ENCODE peak calls at places on chromosomes 12 and 14, in four cellular contexts. A is stomach; O is stimulated activated CD4-positive, alpha-beta T cell treated with anti-CD3 and anti-CD28 coated beads, Interleukin-4, amount 100 ng/mL, for 4 hours; F is activated CD8-positive, alpha-beta T cell treated with anti-CD3 and anti-CD28 coated beads, Interleukin-2, amount 10 ng/mL, durations not matched to agents 7 days and 5 days. Z is an unnamed sample.

GRCh38 chr12:79690156-79690605 is 583 bp downstream of the PAWR start:
- DNase-seq in A (peak; percentile 41), O (no peak), F (no peak), Z (no peak)

GRCh38 chr14:77707355-77707723 is 484 bp downstream of the ALKBH1 start:
- DNase-seq in A (no peak), O (no peak), F (peak; percentile 38), Z (no peak)

GRCh38 chr14:54568821-54569591 is 2.1 kb downstream of the SAMD4A start:
- DNase-seq in A (no peak), O (no peak), F (no peak), Z (no peak)

GRCh38 chr14:50999726-51000125 is 55.4 kb upstream of the PYGL start:
- DNase-seq in A (no peak), O (no peak), F (no peak), Z (no peak)

GRCh38 chr12:4034926-4035325 is 161.7 kb upstream of the PARP11 start:
- DNase-seq in A (no peak), O (no peak), F (no peak), Z (no peak)

GRCh38 chr12:49274396-49275069 is 9.7 kb downstream of the TUBA1C start:
- DNase-seq in A (no peak), O (no peak), F (no peak), Z (no peak)

GRCh38 chr12:22658214-22658613 is 33.2 kb downstream of the ETNK1 start:
- DNase-seq in A (no peak), O (no peak), F (no peak), Z (no peak)

GRCh38 chr14:59254911-59255545 is 66.6 kb downstream of the DAAM1 start:
- DNase-seq in A (no peak), O (no peak), F (no peak), Z (no peak)

GRCh38 chr12:94622475-94622874 is 27.9 kb downstream of the TMCC3 start:
- DNase-seq in A (no peak), O (no peak), F (no peak), Z (no peak)

GRCh38 chr12:34402899-34403705 is 380.8 kb downstream of the ALG10 start:
- DNase-seq in A (peak; percentile 16), O (no peak), F (no peak), Z (no peak)

GRCh38 chr14:30553311-30553989 is 5.5 kb upstream of the G2E3 start:
- DNase-seq in A (no peak), O (no peak), F (no peak), Z (no peak)

GRCh38 chr14:22551597-22551982 is 37.4 kb downstream of the DAD1 start:
- DNase-seq in A (no peak), O (no peak), F (no peak), Z (no peak)

GRCh38 chr14:61406670-61407069 is 85.3 kb downstream of the PRKCH start:
- DNase-seq in A (no peak), O (no peak), F (no peak), Z (no peak)

GRCh38 chr12:2396448-2396871 is 343.7 kb downstream of the CACNA1C start:
- DNase-seq in A (no peak), O (no peak), F (no peak), Z (no peak)

GRCh38 chr12:110379642-110380041 is 23.9 kb downstream of the ANAPC7 start:
- DNase-seq in A (no peak), O (no peak), F (no peak), Z (no peak)

GRCh38 chr14:51095854-51096823 is 1.2 kb upstream of the TRIM9 start:
- DNase-seq in A (no peak), O (no peak), F (no peak), Z (no peak)

GRCh38 chr14:74917646-74918081 is 5.4 kb downstream of the RPS6KL1 start:
- DNase-seq in A (no peak), O (no peak), F (no peak), Z (no peak)

GRCh38 chr14:100679707-100680438 is 46.8 kb upstream of the DLK1 start:
- DNase-seq in A (no peak), O (no peak), F (no peak), Z (no peak)

GRCh38 chr12:65725376-65725775 is 98.9 kb upstream of the HMGA2 start:
- DNase-seq in A (no peak), O (no peak), F (no peak), Z (no peak)

GRCh38 chr12:38691164-38691563 is 214.2 kb downstream of the CPNE8 start:
- DNase-seq in A (no peak), O (no peak), F (no peak), Z (no peak)

GRCh38 chr12:47360771-47361388 is 281.1 kb upstream of the AMIGO2 start:
- DNase-seq in A (no peak), O (no peak), F (peak; percentile 66), Z (no peak)

GRCh38 chr12:132117558-132117875 is 26.6 kb downstream of the DDX51 start:
- DNase-seq in A (no peak), O (no peak), F (no peak), Z (no peak)

GRCh38 chr14:37122288-37122687 is 50.1 kb downstream of the SLC25A21 start:
- DNase-seq in A (no peak), O (no peak), F (no peak), Z (no peak)

GRCh38 chr14:68663385-68664076 is 129.3 kb downstream of the ZFP36L1 start:
- DNase-seq in A (no peak), O (no peak), F (peak; percentile 30), Z (peak; percentile 25)

GRCh38 chr12:82835217-82835616 is 148.5 kb downstream of the TMTC2 start:
- DNase-seq in A (no peak), O (no peak), F (no peak), Z (no peak)

GRCh38 chr12:105983622-105984325 is 155.0 kb downstream of the NUAK1 start:
- DNase-seq in A (no peak), O (no peak), F (no peak), Z (no peak)

GRCh38 chr12:124715121-124715990 is 147.9 kb upstream of the NCOR2 start:
- DNase-seq in A (peak; percentile 49), O (no peak), F (no peak), Z (no peak)

GRCh38 chr12:114400925-114401324 is 5.0 kb downstream of the TBX5 start:
- DNase-seq in A (no peak), O (no peak), F (no peak), Z (no peak)

GRCh38 chr14:99996951-99997571 is 68.2 kb upstream of the EVL start:
- DNase-seq in A (no peak), O (no peak), F (no peak), Z (no peak)

GRCh38 chr12:46154221-46154975 is 114.4 kb downstream of the SLC38A1 start:
- DNase-seq in A (no peak), O (no peak), F (no peak), Z (no peak)

GRCh38 chr14:65028937-65029336 is 42.2 kb downstream of the FNTB start:
- DNase-seq in A (no peak), O (no peak), F (no peak), Z (no peak)

GRCh38 chr12:24534632-24535031 is 414.3 kb downstream of the BCAT1 start:
- DNase-seq in A (no peak), O (no peak), F (no peak), Z (no peak)

GRCh38 chr12:50579757-50580267 is 75.0 kb downstream of the DIP2B start:
- DNase-seq in A (no peak), O (no peak), F (no peak), Z (no peak)

GRCh38 chr12:109154485-109155438 is 38.4 kb downstream of the ACACB start:
- DNase-seq in A (peak; percentile 85), O (peak; percentile 81), F (peak; percentile 85), Z (peak; percentile 71)

GRCh38 chr14:36508418-36509051 is 11.5 kb downstream of the NKX2-1 start:
- DNase-seq in A (no peak), O (no peak), F (no peak), Z (no peak)

GRCh38 chr12:73815072-73815660 is 722.5 kb upstream of the ATXN7L3B start:
- DNase-seq in A (no peak), O (no peak), F (no peak), Z (no peak)

GRCh38 chr14:91306547-91306946 is 62.0 kb upstream of the GPR68 start:
- DNase-seq in A (no peak), O (no peak), F (no peak), Z (no peak)

GRCh38 chr12:19689226-19689625 is 249.9 kb downstream of the AEBP2 start:
- DNase-seq in A (no peak), O (no peak), F (no peak), Z (no peak)

GRCh38 chr14:47389520-47389919 is 285.9 kb downstream of the MDGA2 start:
- DNase-seq in A (no peak), O (no peak), F (no peak), Z (no peak)

GRCh38 chr12:107513184-107513583 is 172.4 kb upstream of the PWP1 start:
- DNase-seq in A (no peak), O (no peak), F (no peak), Z (no peak)

Z was measured in activated T-helper 9 cell treated with anti-CD3 and anti-CD28 coated beads, Interleukin-2, amount 50 U/mL, for 16 hours.